ENCODE peak calls at places on chromosomes 3 and 15, in six cellular contexts. One of them, this sample, is unnamed.

GRCh38 chr15:68463996-68464395 is 32.0 kb upstream of the ITGA11 start:
- DNase-seq in effector CD4-positive, alpha-beta T cell: no peak
- DNase-seq in NCI-H748 treated with DMSO at 0.1 percent for 48 hours: no peak
- DNase-seq in activated naive CD4-positive, alpha-beta T cell treated with Interleukin-2 at 50 U/mL for 16 hours: no peak
- DNase-seq in NCI-H345: no peak
- DNase-seq in stimulated activated CD4-positive, alpha-beta T cell treated with anti-CD3 and anti-CD28 coated beads, Interleukin-15, amount 100 ng/mL, for 24 hours: no peak
- DNase-seq in this sample: no peak

GRCh38 chr3:152071924-152072323 is 196.8 kb upstream of the MBNL1 start:
- DNase-seq in effector CD4-positive, alpha-beta T cell: no peak
- DNase-seq in NCI-H748 treated with DMSO at 0.1 percent for 48 hours: no peak
- DNase-seq in activated naive CD4-positive, alpha-beta T cell treated with Interleukin-2 at 50 U/mL for 16 hours: no peak
- DNase-seq in NCI-H345: no peak
- DNase-seq in stimulated activated CD4-positive, alpha-beta T cell treated with anti-CD3 and anti-CD28 coated beads, Interleukin-15, amount 100 ng/mL, for 24 hours: no peak
- DNase-seq in this sample: peak

GRCh38 chr15:90685688-90686434 is 31.3 kb upstream of the BLM start:
- DNase-seq in effector CD4-positive, alpha-beta T cell: no peak
- DNase-seq in NCI-H748 treated with DMSO at 0.1 percent for 48 hours: no peak
- DNase-seq in activated naive CD4-positive, alpha-beta T cell treated with Interleukin-2 at 50 U/mL for 16 hours: no peak
- DNase-seq in NCI-H345: no peak
- DNase-seq in stimulated activated CD4-positive, alpha-beta T cell treated with anti-CD3 and anti-CD28 coated beads, Interleukin-15, amount 100 ng/mL, for 24 hours: no peak
- DNase-seq in this sample: no peak

GRCh38 chr3:141049681-141050080 is 1.5 kb upstream of the SPSB4 start:
- DNase-seq in effector CD4-positive, alpha-beta T cell: no peak
- DNase-seq in NCI-H748 treated with DMSO at 0.1 percent for 48 hours: no peak
- DNase-seq in activated naive CD4-positive, alpha-beta T cell treated with Interleukin-2 at 50 U/mL for 16 hours: no peak
- DNase-seq in NCI-H345: no peak
- DNase-seq in stimulated activated CD4-positive, alpha-beta T cell treated with anti-CD3 and anti-CD28 coated beads, Interleukin-15, amount 100 ng/mL, for 24 hours: peak
- DNase-seq in this sample: no peak

GRCh38 chr3:103052236-103052830 is 617.5 kb downstream of the ZPLD1 start:
- DNase-seq in effector CD4-positive, alpha-beta T cell: no peak
- DNase-seq in NCI-H748 treated with DMSO at 0.1 percent for 48 hours: no peak
- DNase-seq in activated naive CD4-positive, alpha-beta T cell treated with Interleukin-2 at 50 U/mL for 16 hours: no peak
- DNase-seq in NCI-H345: no peak
- DNase-seq in stimulated activated CD4-positive, alpha-beta T cell treated with anti-CD3 and anti-CD28 coated beads, Interleukin-15, amount 100 ng/mL, for 24 hours: no peak
- DNase-seq in this sample: no peak

GRCh38 chr3:71587958-71588357 is 4.4 kb upstream of the FOXP1 start:
- DNase-seq in effector CD4-positive, alpha-beta T cell: no peak
- DNase-seq in NCI-H748 treated with DMSO at 0.1 percent for 48 hours: peak
- DNase-seq in activated naive CD4-positive, alpha-beta T cell treated with Interleukin-2 at 50 U/mL for 16 hours: no peak
- DNase-seq in NCI-H345: no peak
- DNase-seq in stimulated activated CD4-positive, alpha-beta T cell treated with anti-CD3 and anti-CD28 coated beads, Interleukin-15, amount 100 ng/mL, for 24 hours: no peak
- DNase-seq in this sample: no peak

GRCh38 chr3:66350601-66351000 is 129.8 kb downstream of the SLC25A26 start:
- DNase-seq in effector CD4-positive, alpha-beta T cell: no peak
- DNase-seq in NCI-H748 treated with DMSO at 0.1 percent for 48 hours: no peak
- DNase-seq in activated naive CD4-positive, alpha-beta T cell treated with Interleukin-2 at 50 U/mL for 16 hours: no peak
- DNase-seq in NCI-H345: no peak
- DNase-seq in stimulated activated CD4-positive, alpha-beta T cell treated with anti-CD3 and anti-CD28 coated beads, Interleukin-15, amount 100 ng/mL, for 24 hours: no peak
- DNase-seq in this sample: no peak

GRCh38 chr3:157160652-157161480 is 919 bp upstream of the CCNL1 start:
- DNase-seq in effector CD4-positive, alpha-beta T cell: peak
- DNase-seq in NCI-H748 treated with DMSO at 0.1 percent for 48 hours: peak
- DNase-seq in activated naive CD4-positive, alpha-beta T cell treated with Interleukin-2 at 50 U/mL for 16 hours: peak
- DNase-seq in NCI-H345: peak
- DNase-seq in stimulated activated CD4-positive, alpha-beta T cell treated with anti-CD3 and anti-CD28 coated beads, Interleukin-15, amount 100 ng/mL, for 24 hours: peak
- DNase-seq in this sample: peak

GRCh38 chr15:77475898-77476297 is 55.2 kb downstream of the HMG20A start:
- DNase-seq in effector CD4-positive, alpha-beta T cell: no peak
- DNase-seq in NCI-H748 treated with DMSO at 0.1 percent for 48 hours: no peak
- DNase-seq in activated naive CD4-positive, alpha-beta T cell treated with Interleukin-2 at 50 U/mL for 16 hours: no peak
- DNase-seq in NCI-H345: no peak
- DNase-seq in stimulated activated CD4-positive, alpha-beta T cell treated with anti-CD3 and anti-CD28 coated beads, Interleukin-15, amount 100 ng/mL, for 24 hours: no peak
- DNase-seq in this sample: no peak

GRCh38 chr3:99764377-99764776 is 53.3 kb upstream of the CMSS1 start:
- DNase-seq in effector CD4-positive, alpha-beta T cell: no peak
- DNase-seq in NCI-H748 treated with DMSO at 0.1 percent for 48 hours: no peak
- DNase-seq in activated naive CD4-positive, alpha-beta T cell treated with Interleukin-2 at 50 U/mL for 16 hours: no peak
- DNase-seq in NCI-H345: no peak
- DNase-seq in stimulated activated CD4-positive, alpha-beta T cell treated with anti-CD3 and anti-CD28 coated beads, Interleukin-15, amount 100 ng/mL, for 24 hours: no peak
- DNase-seq in this sample: no peak

GRCh38 chr3:119681279-119681678 is 4.1 kb upstream of the COX17 start:
- DNase-seq in effector CD4-positive, alpha-beta T cell: no peak
- DNase-seq in NCI-H748 treated with DMSO at 0.1 percent for 48 hours: no peak
- DNase-seq in activated naive CD4-positive, alpha-beta T cell treated with Interleukin-2 at 50 U/mL for 16 hours: no peak
- DNase-seq in NCI-H345: no peak
- DNase-seq in stimulated activated CD4-positive, alpha-beta T cell treated with anti-CD3 and anti-CD28 coated beads, Interleukin-15, amount 100 ng/mL, for 24 hours: no peak
- DNase-seq in this sample: no peak

GRCh38 chr15:92633418-92633817 is 22.2 kb downstream of the FAM174B start:
- DNase-seq in effector CD4-positive, alpha-beta T cell: no peak
- DNase-seq in NCI-H748 treated with DMSO at 0.1 percent for 48 hours: no peak
- DNase-seq in activated naive CD4-positive, alpha-beta T cell treated with Interleukin-2 at 50 U/mL for 16 hours: no peak
- DNase-seq in NCI-H345: no peak
- DNase-seq in stimulated activated CD4-positive, alpha-beta T cell treated with anti-CD3 and anti-CD28 coated beads, Interleukin-15, amount 100 ng/mL, for 24 hours: no peak
- DNase-seq in this sample: no peak

This sample was measured in pulmonary artery endothelial cell.